ENCODE peak calls at places on chromosomes 11 and 22, in eight cellular contexts. H is spleen, J is psoas muscle, V is Panc1, N is uterus, P is cardiac muscle cell, I is endodermal cell, C is mammary epithelial cell. G is an unnamed sample.
A peak's percentile ranks its signal among the peaks of the same experiment; 100 is the strongest.

GRCh38 chr22:42719133-42719532 is 1.5 kb downstream of the A4GALT start:
- DNase-seq in N (no peak), H (no peak), J (no peak), P (no peak), V (no peak), I (peak; percentile 48), C (no peak), G (no peak)

GRCh38 chr11:32034680-32035079 is 56.2 kb upstream of the RCN1 start:
- DNase-seq in J (no peak), P (no peak), C (peak; percentile 21), V (no peak), H (no peak), I (no peak), N (no peak), G (no peak)

GRCh38 chr11:73752216-73752867 is 8.5 kb downstream of the RAB6A start:
- DNase-seq in P (no peak), I (no peak), H (no peak), N (no peak), J (no peak), V (no peak), C (peak; percentile 81), G (peak; percentile 21)

GRCh38 chr22:24207264-24208011 is 26.2 kb downstream of the SUSD2 start:
- DNase-seq in H (no peak), P (no peak), C (no peak), N (no peak), I (no peak), V (no peak), J (no peak), G (no peak)

GRCh38 chr11:109275931-109276330 is 146.1 kb upstream of the C11orf87 start:
- DNase-seq in C (no peak), I (no peak), J (no peak), N (no peak), V (no peak), P (no peak), H (no peak), G (no peak)

GRCh38 chr22:29308791-29309262 is 2.4 kb downstream of the GAS2L1 start:
- DNase-seq in J (no peak), V (no peak), H (no peak), N (no peak), P (no peak), I (no peak), C (peak; percentile 88), G (no peak)

GRCh38 chr11:85269109-85269508 is 358.0 kb downstream of the DLG2 start:
- DNase-seq in P (no peak), C (no peak), J (no peak), N (no peak), I (no peak), H (no peak), V (no peak), G (no peak)

GRCh38 chr11:125902927-125903752 is at the start of gene PUS3:
- DNase-seq in J (peak; percentile 96), H (peak; percentile 96), C (peak; percentile 76), I (peak; percentile 95), P (peak; percentile 90), N (peak; percentile 85), V (no peak), G (peak; percentile 91)

GRCh38 chr22:18032455-18033101 is 8.2 kb upstream of the MICAL3 start:
- DNase-seq in N (peak; percentile 73), I (no peak), P (no peak), J (no peak), H (no peak), V (peak; percentile 72), C (peak; percentile 96), G (no peak)

GRCh38 chr11:46120711-46121327 is 435 bp downstream of the PHF21A start:
- DNase-seq in H (peak; percentile 74), J (peak; percentile 68), C (peak; percentile 70), V (no peak), I (peak; percentile 89), P (peak; percentile 70), N (peak; percentile 67), G (peak; percentile 72)

GRCh38 chr11:116062129-116062525 is 557.9 kb upstream of the CADM1 start:
- DNase-seq in J (no peak), V (no peak), I (no peak), N (no peak), P (no peak), H (no peak), C (no peak), G (no peak)

GRCh38 chr11:62153087-62153395 is 29.2 kb downstream of the INCENP start:
- DNase-seq in H (no peak), I (no peak), C (no peak), N (no peak), P (no peak), J (no peak), V (no peak), G (no peak)

GRCh38 chr11:60985501-60985900 is 14.0 kb downstream of the CD6 start:
- DNase-seq in P (no peak), H (no peak), V (no peak), N (no peak), C (no peak), I (peak; percentile 15), J (no peak), G (no peak)

GRCh38 chr11:110295487-110296225 is 758 bp downstream of the RDX start:
- DNase-seq in H (peak; percentile 93), C (peak; percentile 56), V (no peak), P (peak; percentile 71), I (peak; percentile 78), N (peak; percentile 34), J (peak; percentile 71), G (peak; percentile 50)

GRCh38 chr11:57353461-57354251 is 15.5 kb downstream of the P2RX3 start:
- DNase-seq in H (no peak), V (no peak), I (no peak), P (no peak), J (no peak), N (no peak), C (no peak), G (no peak)

GRCh38 chr11:79390923-79391322 is 49.9 kb downstream of the TENM4 start:
- DNase-seq in V (no peak), H (no peak), C (no peak), I (no peak), J (peak; percentile 58), P (no peak), N (no peak), G (no peak)

GRCh38 chr11:23155503-23155902 is 295.2 kb upstream of the CCDC179 start:
- DNase-seq in J (no peak), N (no peak), P (no peak), H (no peak), C (no peak), V (no peak), I (no peak), G (no peak)

GRCh38 chr11:9859491-9860305 is 195.8 kb downstream of the SWAP70 start:
- DNase-seq in C (peak; percentile 25), V (no peak), H (no peak), J (no peak), P (no peak), I (no peak), N (no peak), G (no peak)

GRCh38 chr11:96303067-96303466 is 39.9 kb downstream of the MAML2 start:
- DNase-seq in N (no peak), I (no peak), P (no peak), H (no peak), V (no peak), J (no peak), C (peak; percentile 83), G (no peak)
- H3K4me1 ChIP-seq in N (peaks cover 12% of the 10 kb centered on the region), I (peaks cover 15% of the 10 kb centered on the region), P (peaks cover 25% of the 10 kb centered on the region), H (peaks cover 17% of the 10 kb centered on the region), V (peaks cover 44% of the 10 kb centered on the region), J (peaks cover 14% of the 10 kb centered on the region), C (peaks cover 43% of the 10 kb centered on the region), G (peaks cover 45% of the 10 kb centered on the region)

GRCh38 chr11:65290448-65291165 is 24.1 kb upstream of the CDC42EP2 start:
- DNase-seq in P (peak; percentile 62), J (peak; percentile 95), H (peak; percentile 87), I (no peak), V (no peak), C (peak; percentile 63), N (peak; percentile 97), G (peak; percentile 97)

GRCh38 chr11:65287601-65288000 is 25.8 kb downstream of the POLA2 start:
- DNase-seq in J (no peak), N (no peak), V (no peak), P (no peak), C (no peak), H (no peak), I (no peak), G (no peak)

GRCh38 chr11:65291613-65292012 is 23.1 kb upstream of the CDC42EP2 start:
- DNase-seq in H (no peak), I (no peak), P (no peak), V (no peak), J (no peak), N (no peak), C (no peak), G (no peak)

GRCh38 chr11:65286686-65287085 is 24.9 kb downstream of the POLA2 start:
- DNase-seq in N (no peak), C (no peak), P (no peak), I (no peak), H (no peak), V (no peak), J (no peak), G (no peak)

GRCh38 chr11:65288706-65289536 is 25.7 kb upstream of the CDC42EP2 start:
- DNase-seq in N (no peak), P (peak; percentile 50), H (no peak), V (no peak), J (peak; percentile 89), I (no peak), C (peak; percentile 17), G (no peak)
- H3K27ac ChIP-seq in N (peak overlapping the region; percentile 95), P (no peak overlapping the region), H (peak overlapping the region; percentile 86), V (no peak overlapping the region), J (peak overlapping the region; percentile 77), I (no peak overlapping the region), C (no peak overlapping the region), G (no peak overlapping the region)

GRCh38 chr22:49969751-49970527 is 9.4 kb downstream of the PIM3 start:
- DNase-seq in C (no peak), N (peak; percentile 24), I (peak; percentile 47), J (peak; percentile 53), H (peak; percentile 80), P (no peak), V (no peak), G (peak; percentile 67)
- H3K4me1 ChIP-seq in C (peaks cover 33% of the 10 kb centered on the region), N (peaks cover 10% of the 10 kb centered on the region), I (no peaks in the 10 kb centered on the region), J (peaks cover 49% of the 10 kb centered on the region), H (peaks cover 37% of the 10 kb centered on the region), P (peaks cover 32% of the 10 kb centered on the region), V (peaks cover 47% of the 10 kb centered on the region), G (peaks cover 50% of the 10 kb centered on the region)

GRCh38 chr11:2924381-2924780 is 4.8 kb downstream of the PHLDA2 start:
- DNase-seq in C (no peak), I (no peak), H (no peak), N (no peak), P (no peak), V (no peak), J (peak; percentile 46), G (no peak)
- H3K27ac ChIP-seq in C (no peak overlapping the region), I (no peak overlapping the region), H (no peak overlapping the region), N (no peak overlapping the region), P (no peak overlapping the region), V (peak overlapping the region; percentile 41), J (no peak overlapping the region), G (no peak overlapping the region)

DNA sequence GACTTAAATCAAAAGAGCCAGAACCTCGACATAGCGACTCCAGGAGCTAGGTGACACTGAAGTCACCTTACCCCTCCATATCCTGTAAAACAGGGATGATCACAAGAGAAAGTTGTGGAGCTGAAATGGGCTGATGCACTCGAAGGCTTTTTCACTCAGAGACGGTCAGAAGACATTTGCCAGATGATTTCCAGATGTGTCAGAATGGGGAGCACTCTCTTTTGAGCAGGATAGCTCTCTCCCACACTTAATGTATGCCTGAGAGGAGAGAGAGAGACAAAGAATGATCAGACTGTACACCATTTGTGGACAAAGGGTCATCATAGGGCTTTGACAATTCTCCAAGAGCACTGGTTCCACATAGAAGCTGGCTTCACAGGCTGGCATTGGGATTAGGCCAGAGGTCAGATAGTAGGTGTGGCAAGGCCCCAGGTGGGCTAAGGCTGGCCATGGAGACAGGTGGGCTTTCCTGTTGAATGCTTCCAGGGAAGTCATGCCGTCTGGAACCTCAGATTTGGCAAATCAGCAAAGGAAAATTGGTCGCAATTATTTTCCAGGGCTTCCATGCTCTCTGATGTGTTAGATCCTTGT is 42.3 kb upstream of the ETS1 start:
- DNase-seq in V (no peak), N (no peak), J (no peak), I (peak; percentile 54), H (no peak), P (no peak), C (no peak), G (no peak)
- H3K4me1 ChIP-seq in V (no peaks in the 10 kb centered on the region), N (no peaks in the 10 kb centered on the region), J (peaks cover 10% of the 10 kb centered on the region), I (peaks cover 4% of the 10 kb centered on the region), H (peaks cover 56% of the 10 kb centered on the region), P (peaks cover 13% of the 10 kb centered on the region), C (no peaks in the 10 kb centered on the region), G (no peaks in the 10 kb centered on the region)